ENCODE peak calls at places on chromosomes 11 and 22, in nine cellular contexts. One of them, this sample, is unnamed. For H3K4me1, the result is how much of the 10 kb centered on the place peaks cover.

GRCh38 chr11:61141601-61142028 is 19.6 kb downstream of the VPS37C start:
- DNase-seq in fibroblast of lung: no peak
- DNase-seq in left lung: no peak
- DNase-seq in naive thymus-derived CD4-positive, alpha-beta T cell: no peak
- DNase-seq in lung: no peak
- DNase-seq in body of pancreas: peak
- DNase-seq in SJSA1: no peak
- DNase-seq in mesenchymal stem cell: no peak
- DNase-seq in SK-N-SH: no peak
- DNase-seq in this sample: no peak

GRCh38 chr11:65298131-65298535 is 16.5 kb upstream of the CDC42EP2 start:
- DNase-seq in fibroblast of lung: no peak
- DNase-seq in left lung: peak
- DNase-seq in naive thymus-derived CD4-positive, alpha-beta T cell: no peak
- DNase-seq in lung: peak
- DNase-seq in body of pancreas: peak
- DNase-seq in SJSA1: no peak
- DNase-seq in mesenchymal stem cell: peak
- DNase-seq in SK-N-SH: no peak
- DNase-seq in this sample: no peak

GRCh38 chr11:120200677-120201076 is 10.2 kb upstream of the OAF start:
- DNase-seq in fibroblast of lung: no peak
- DNase-seq in left lung: no peak
- DNase-seq in naive thymus-derived CD4-positive, alpha-beta T cell: no peak
- DNase-seq in lung: no peak
- DNase-seq in body of pancreas: no peak
- DNase-seq in SJSA1: no peak
- DNase-seq in mesenchymal stem cell: no peak
- DNase-seq in SK-N-SH: no peak
- DNase-seq in this sample: no peak

GRCh38 chr11:63920126-63920869 is 3.3 kb upstream of the RCOR2 start:
- DNase-seq in fibroblast of lung: no peak
- DNase-seq in left lung: peak
- DNase-seq in naive thymus-derived CD4-positive, alpha-beta T cell: no peak
- DNase-seq in lung: peak
- DNase-seq in body of pancreas: peak
- DNase-seq in SJSA1: no peak
- DNase-seq in mesenchymal stem cell: no peak
- DNase-seq in SK-N-SH: peak
- DNase-seq in this sample: no peak

GRCh38 chr11:2721163-2721935 is 21.6 kb upstream of the KCNQ1OT1 start:
- DNase-seq in fibroblast of lung: no peak
- DNase-seq in left lung: no peak
- DNase-seq in naive thymus-derived CD4-positive, alpha-beta T cell: no peak
- DNase-seq in lung: no peak
- DNase-seq in body of pancreas: no peak
- DNase-seq in SJSA1: no peak
- DNase-seq in mesenchymal stem cell: no peak
- DNase-seq in SK-N-SH: no peak
- DNase-seq in this sample: no peak

GRCh38 chr11:121553806-121554205 is 101.0 kb upstream of the SORL1-AS1 start:
- DNase-seq in fibroblast of lung: peak
- DNase-seq in left lung: no peak
- DNase-seq in naive thymus-derived CD4-positive, alpha-beta T cell: no peak
- DNase-seq in lung: no peak
- DNase-seq in body of pancreas: peak
- DNase-seq in SJSA1: no peak
- DNase-seq in mesenchymal stem cell: no peak
- DNase-seq in SK-N-SH: no peak
- DNase-seq in this sample: no peak

GRCh38 chr11:59878482-59878881 is at the start of gene OOSP3:
- DNase-seq in fibroblast of lung: no peak
- DNase-seq in left lung: no peak
- DNase-seq in naive thymus-derived CD4-positive, alpha-beta T cell: no peak
- DNase-seq in lung: no peak
- DNase-seq in body of pancreas: no peak
- DNase-seq in SJSA1: no peak
- DNase-seq in mesenchymal stem cell: no peak
- DNase-seq in SK-N-SH: no peak
- DNase-seq in this sample: no peak

GRCh38 chr11:94245121-94245520 is 59.3 kb upstream of the IZUMO1R start:
- DNase-seq in fibroblast of lung: no peak
- DNase-seq in left lung: no peak
- DNase-seq in naive thymus-derived CD4-positive, alpha-beta T cell: no peak
- DNase-seq in lung: no peak
- DNase-seq in body of pancreas: no peak
- DNase-seq in SJSA1: no peak
- DNase-seq in mesenchymal stem cell: no peak
- DNase-seq in SK-N-SH: no peak
- DNase-seq in this sample: no peak

GRCh38 chr22:21951931-21952465 is 650 bp downstream of the PPM1F start:
- DNase-seq in fibroblast of lung: peak
- DNase-seq in left lung: peak
- DNase-seq in naive thymus-derived CD4-positive, alpha-beta T cell: no peak
- DNase-seq in lung: no peak
- DNase-seq in body of pancreas: peak
- DNase-seq in SJSA1: no peak
- DNase-seq in mesenchymal stem cell: peak
- DNase-seq in SK-N-SH: peak
- DNase-seq in this sample: peak

GRCh38 chr22:36350751-36351594 is 36.8 kb downstream of the MYH9 start:
- DNase-seq in fibroblast of lung: peak
- DNase-seq in left lung: no peak
- DNase-seq in naive thymus-derived CD4-positive, alpha-beta T cell: no peak
- DNase-seq in lung: no peak
- DNase-seq in body of pancreas: peak
- DNase-seq in SJSA1: peak
- DNase-seq in mesenchymal stem cell: peak
- DNase-seq in SK-N-SH: no peak
- DNase-seq in this sample: no peak

GRCh38 chr11:61699737-61700160 is 19.6 kb downstream of the DAGLA start:
- DNase-seq in fibroblast of lung: no peak
- DNase-seq in left lung: no peak
- DNase-seq in naive thymus-derived CD4-positive, alpha-beta T cell: no peak
- DNase-seq in lung: no peak
- DNase-seq in body of pancreas: peak
- DNase-seq in SJSA1: no peak
- DNase-seq in mesenchymal stem cell: no peak
- DNase-seq in SK-N-SH: no peak
- DNase-seq in this sample: no peak

DNA sequence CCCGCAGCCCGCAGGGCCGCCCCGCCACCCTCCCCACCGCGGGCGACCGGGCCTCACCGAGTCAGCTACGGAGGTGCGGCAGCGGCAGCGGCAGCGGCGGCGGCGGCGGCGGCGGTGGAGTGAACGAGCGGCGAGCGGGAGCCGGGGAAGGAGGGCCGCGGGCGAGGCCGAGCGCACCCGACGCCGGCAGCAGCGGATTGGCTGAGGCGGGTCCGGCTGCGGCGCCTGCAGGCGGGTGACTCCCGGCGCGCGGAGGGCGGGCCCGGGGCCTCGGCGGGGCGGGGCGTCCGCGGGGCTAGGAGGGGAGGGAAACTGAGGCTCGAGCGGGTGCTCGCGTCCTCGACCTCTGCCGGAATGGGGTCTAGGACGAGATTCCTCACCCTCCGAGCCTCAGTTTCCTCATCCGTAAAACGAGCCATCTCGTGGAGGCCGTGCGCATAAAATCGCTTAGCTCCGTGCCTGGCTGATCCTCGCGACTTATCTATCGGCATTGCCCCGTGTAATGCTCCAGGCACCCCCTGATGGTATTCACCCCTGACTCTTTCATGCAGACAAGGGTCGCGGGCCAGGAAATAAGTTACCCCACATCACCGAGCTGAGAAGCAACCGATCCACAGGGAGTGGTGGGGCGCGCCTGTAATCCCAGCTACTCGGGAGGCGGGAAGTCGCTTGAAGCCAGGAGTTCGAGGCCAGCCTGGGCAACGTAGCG is at the start of gene CPT1A:
- DNase-seq in fibroblast of lung: peak
- DNase-seq in left lung: peak
- DNase-seq in naive thymus-derived CD4-positive, alpha-beta T cell: peak
- DNase-seq in lung: peak
- DNase-seq in body of pancreas: peak
- DNase-seq in SJSA1: peak
- DNase-seq in mesenchymal stem cell: peak
- DNase-seq in SK-N-SH: peak
- DNase-seq in this sample: peak
- H3K4me1 ChIP-seq in fibroblast of lung: under half
- H3K4me1 ChIP-seq in left lung: half or more
- H3K4me1 ChIP-seq in naive thymus-derived CD4-positive, alpha-beta T cell: under half
- H3K4me1 ChIP-seq in lung: under half
- H3K4me1 ChIP-seq in body of pancreas: half or more
- H3K4me1 ChIP-seq in SJSA1: under half
- H3K4me1 ChIP-seq in mesenchymal stem cell: under half
- H3K4me1 ChIP-seq in SK-N-SH: under half
- H3K4me1 ChIP-seq in this sample: under half

GRCh38 chr22:46241397-46242007 is 8.6 kb downstream of the CDPF1 start:
- DNase-seq in fibroblast of lung: no peak
- DNase-seq in left lung: no peak
- DNase-seq in naive thymus-derived CD4-positive, alpha-beta T cell: no peak
- DNase-seq in lung: no peak
- DNase-seq in body of pancreas: peak
- DNase-seq in SJSA1: no peak
- DNase-seq in mesenchymal stem cell: no peak
- DNase-seq in SK-N-SH: peak
- DNase-seq in this sample: no peak

GRCh38 chr22:46239261-46240048 is 10.6 kb downstream of the CDPF1 start:
- DNase-seq in fibroblast of lung: no peak
- DNase-seq in left lung: no peak
- DNase-seq in naive thymus-derived CD4-positive, alpha-beta T cell: peak
- DNase-seq in lung: no peak
- DNase-seq in body of pancreas: no peak
- DNase-seq in SJSA1: no peak
- DNase-seq in mesenchymal stem cell: no peak
- DNase-seq in SK-N-SH: no peak
- DNase-seq in this sample: no peak

GRCh38 chr22:46240506-46240905 is 9.6 kb downstream of the CDPF1 start:
- DNase-seq in fibroblast of lung: no peak
- DNase-seq in left lung: no peak
- DNase-seq in naive thymus-derived CD4-positive, alpha-beta T cell: no peak
- DNase-seq in lung: no peak
- DNase-seq in body of pancreas: no peak
- DNase-seq in SJSA1: no peak
- DNase-seq in mesenchymal stem cell: no peak
- DNase-seq in SK-N-SH: no peak
- DNase-seq in this sample: no peak

GRCh38 chr22:46240917-46241316 is 9.2 kb downstream of the CDPF1 start:
- DNase-seq in fibroblast of lung: no peak
- DNase-seq in left lung: no peak
- DNase-seq in naive thymus-derived CD4-positive, alpha-beta T cell: no peak
- DNase-seq in lung: no peak
- DNase-seq in body of pancreas: no peak
- DNase-seq in SJSA1: no peak
- DNase-seq in mesenchymal stem cell: no peak
- DNase-seq in SK-N-SH: peak
- DNase-seq in this sample: no peak

DNA sequence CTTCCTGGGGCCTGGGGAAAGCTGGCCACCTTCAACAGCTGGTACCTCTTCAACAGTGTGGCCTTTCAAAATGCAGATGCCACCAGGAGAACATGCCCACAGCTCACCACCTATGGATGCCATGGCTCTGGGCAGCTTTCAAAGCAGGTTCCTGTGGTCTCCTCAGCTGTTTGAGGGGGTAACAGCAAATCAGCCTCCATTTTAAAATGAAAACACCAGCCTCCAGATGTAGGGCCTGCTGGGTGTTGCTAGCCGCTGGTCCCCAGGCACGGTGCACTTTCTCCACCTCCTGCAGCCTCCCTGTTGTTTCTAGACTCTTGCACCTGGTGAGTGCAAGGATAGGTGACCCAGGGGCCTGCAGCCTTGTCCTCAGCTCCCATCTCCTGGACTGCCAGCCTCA is 10.0 kb downstream of the CDPF1 start:
- DNase-seq in fibroblast of lung: no peak
- DNase-seq in left lung: no peak
- DNase-seq in naive thymus-derived CD4-positive, alpha-beta T cell: no peak
- DNase-seq in lung: no peak
- DNase-seq in body of pancreas: no peak
- DNase-seq in SJSA1: no peak
- DNase-seq in mesenchymal stem cell: no peak
- DNase-seq in SK-N-SH: no peak
- DNase-seq in this sample: no peak
- H3K4me1 ChIP-seq in fibroblast of lung: under half
- H3K4me1 ChIP-seq in left lung: under half
- H3K4me1 ChIP-seq in naive thymus-derived CD4-positive, alpha-beta T cell: under half
- H3K4me1 ChIP-seq in lung: under half
- H3K4me1 ChIP-seq in body of pancreas: under half
- H3K4me1 ChIP-seq in SJSA1: under half
- H3K4me1 ChIP-seq in mesenchymal stem cell: under half
- H3K4me1 ChIP-seq in SK-N-SH: half or more
- H3K4me1 ChIP-seq in this sample: under half

DNA sequence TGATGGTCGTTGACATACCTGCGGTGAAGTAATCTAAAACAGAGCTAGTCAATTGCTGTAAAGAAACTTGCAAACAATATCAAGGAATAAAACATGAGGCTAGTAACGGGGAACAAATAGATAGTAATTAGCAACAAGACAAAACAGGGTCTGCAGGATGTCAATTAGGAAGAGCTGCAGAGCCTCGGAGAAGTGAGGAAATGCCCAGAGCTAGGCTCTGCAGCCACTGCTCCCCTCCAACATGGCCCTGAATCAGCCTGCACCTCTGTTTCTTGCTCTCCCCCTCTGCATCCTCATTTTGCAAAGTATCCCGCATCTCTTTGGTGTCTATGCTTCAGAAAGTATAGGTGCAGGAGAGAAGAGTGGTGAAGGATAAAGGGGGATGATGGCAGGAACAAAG is 507.4 kb upstream of the FAT3 start:
- DNase-seq in fibroblast of lung: no peak
- DNase-seq in left lung: no peak
- DNase-seq in naive thymus-derived CD4-positive, alpha-beta T cell: no peak
- DNase-seq in lung: no peak
- DNase-seq in body of pancreas: no peak
- DNase-seq in SJSA1: no peak
- DNase-seq in mesenchymal stem cell: no peak
- DNase-seq in SK-N-SH: no peak
- DNase-seq in this sample: no peak
- H3K4me1 ChIP-seq in fibroblast of lung: under half
- H3K4me1 ChIP-seq in left lung: under half
- H3K4me1 ChIP-seq in naive thymus-derived CD4-positive, alpha-beta T cell: under half
- H3K4me1 ChIP-seq in lung: under half
- H3K4me1 ChIP-seq in body of pancreas: under half
- H3K4me1 ChIP-seq in SJSA1: under half
- H3K4me1 ChIP-seq in mesenchymal stem cell: under half
- H3K4me1 ChIP-seq in SK-N-SH: under half
- H3K4me1 ChIP-seq in this sample: under half

GRCh38 chr11:108289699-108290098 is 66.8 kb downstream of the ATM start:
- DNase-seq in fibroblast of lung: no peak
- DNase-seq in left lung: no peak
- DNase-seq in naive thymus-derived CD4-positive, alpha-beta T cell: no peak
- DNase-seq in lung: no peak
- DNase-seq in body of pancreas: no peak
- DNase-seq in SJSA1: no peak
- DNase-seq in mesenchymal stem cell: no peak
- DNase-seq in SK-N-SH: no peak
- DNase-seq in this sample: no peak

GRCh38 chr11:108286369-108286768 is 63.5 kb downstream of the ATM start:
- DNase-seq in fibroblast of lung: no peak
- DNase-seq in left lung: no peak
- DNase-seq in naive thymus-derived CD4-positive, alpha-beta T cell: peak
- DNase-seq in lung: no peak
- DNase-seq in body of pancreas: no peak
- DNase-seq in SJSA1: no peak
- DNase-seq in mesenchymal stem cell: no peak
- DNase-seq in SK-N-SH: no peak
- DNase-seq in this sample: no peak

GRCh38 chr11:108286956-108287355 is 64.1 kb downstream of the ATM start:
- DNase-seq in fibroblast of lung: no peak
- DNase-seq in left lung: no peak
- DNase-seq in naive thymus-derived CD4-positive, alpha-beta T cell: no peak
- DNase-seq in lung: no peak
- DNase-seq in body of pancreas: no peak
- DNase-seq in SJSA1: no peak
- DNase-seq in mesenchymal stem cell: no peak
- DNase-seq in SK-N-SH: no peak
- DNase-seq in this sample: no peak
- H3K4me1 ChIP-seq in fibroblast of lung: under half
- H3K4me1 ChIP-seq in left lung: under half
- H3K4me1 ChIP-seq in naive thymus-derived CD4-positive, alpha-beta T cell: under half
- H3K4me1 ChIP-seq in lung: under half
- H3K4me1 ChIP-seq in body of pancreas: under half
- H3K4me1 ChIP-seq in SJSA1: under half
- H3K4me1 ChIP-seq in mesenchymal stem cell: under half
- H3K4me1 ChIP-seq in SK-N-SH: under half
- H3K4me1 ChIP-seq in this sample: under half

This sample was measured in CD8-positive, alpha-beta memory T cell.